ENCODE peak calls at places on chromosomes 13 and 19, in ten cellular contexts. J is suprapubic skin, S is tibial nerve, V is transverse colon, Y is esophagus muscularis mucosa, Z is stomach, N is H1, X is K562, P is sigmoid colon, C is GM12878. W is an unnamed sample. For H3K27me3, the result is how much of the 10 kb centered on the place peaks cover.

GRCh38 chr19:11378319-11379189 is 4.1 kb downstream of the SWSAP1 start:
- DNase-seq in J (no peak), S (no peak), V (peak), Y (no peak), Z (peak), N (no peak), X (peak), P (no peak), C (no peak), W (peak)

GRCh38 chr19:55265173-55265572 is 6.4 kb upstream of the PPP6R1 start:
- DNase-seq in J (no peak), S (no peak), V (no peak), Y (no peak), Z (no peak), N (no peak), X (no peak), P (no peak), C (no peak), W (no peak)

GRCh38 chr13:110538632-110539031 is 22.9 kb downstream of the RAB20 start:
- DNase-seq in J (no peak), S (no peak), V (peak), Y (no peak), Z (no peak), N (no peak), X (no peak), P (no peak), C (no peak), W (peak)

GRCh38 chr13:101545521-101545920 is 93.0 kb downstream of the ITGBL1 start:
- DNase-seq in J (no peak), S (no peak), V (no peak), Y (no peak), Z (no peak), N (no peak), X (no peak), P (no peak), C (no peak), W (no peak)

GRCh38 chr19:38733493-38734175 is 10.6 kb downstream of the CAPN12 start:
- DNase-seq in J (no peak), S (no peak), V (no peak), Y (no peak), Z (no peak), N (no peak), X (no peak), P (peak), C (no peak), W (no peak)

GRCh38 chr13:36979361-36980040 is 19.6 kb downstream of the ALG5 start:
- DNase-seq in J (no peak), S (no peak), V (no peak), Y (no peak), Z (no peak), N (no peak), X (no peak), P (no peak), C (no peak), W (no peak)

GRCh38 chr13:110638814-110639806 is 23.8 kb downstream of the NAXD start:
- DNase-seq in J (no peak), S (no peak), V (no peak), Y (no peak), Z (peak), N (no peak), X (no peak), P (no peak), C (no peak), W (no peak)

GRCh38 chr13:100809856-100810255 is 135.3 kb upstream of the TMTC4 start:
- DNase-seq in J (no peak), S (no peak), V (no peak), Y (no peak), Z (no peak), N (no peak), X (no peak), P (no peak), C (no peak), W (no peak)

GRCh38 chr19:6318772-6319171 is 14.6 kb downstream of the ACER1 start:
- DNase-seq in J (no peak), S (no peak), V (no peak), Y (no peak), Z (no peak), N (no peak), X (no peak), P (no peak), C (no peak), W (no peak)

GRCh38 chr13:48156466-48156865 is 61.6 kb upstream of the MED4 start:
- DNase-seq in J (peak), S (no peak), V (peak), Y (no peak), Z (peak), N (no peak), X (no peak), P (no peak), C (no peak), W (no peak)

GRCh38 chr19:27974082-27974513 is 1238.9 kb downstream of the UQCRFS1 start:
- DNase-seq in J (no peak), S (no peak), V (peak), Y (no peak), Z (peak), N (no peak), X (peak), P (no peak), C (peak), W (no peak)

GRCh38 chr19:21210037-21210621 is 68.3 kb downstream of the ZNF431 start:
- DNase-seq in J (no peak), S (no peak), V (no peak), Y (no peak), Z (no peak), N (no peak), X (no peak), P (no peak), C (no peak), W (no peak)

GRCh38 chr13:74838096-74838495 is 643.9 kb downstream of the TBC1D4 start:
- DNase-seq in J (no peak), S (no peak), V (no peak), Y (no peak), Z (no peak), N (no peak), X (no peak), P (no peak), C (no peak), W (no peak)

GRCh38 chr19:49579947-49580263 is 451 bp downstream of the NOSIP start:
- DNase-seq in J (no peak), S (no peak), V (no peak), Y (no peak), Z (no peak), N (no peak), X (peak), P (no peak), C (no peak), W (no peak)

GRCh38 chr19:18597809-18598660 is 8.6 kb downstream of the CRLF1 start:
- DNase-seq in J (no peak), S (no peak), V (no peak), Y (no peak), Z (no peak), N (no peak), X (no peak), P (no peak), C (no peak), W (no peak)

GRCh38 chr13:97506511-97506910 is 72.5 kb downstream of the RAP2A start:
- DNase-seq in J (no peak), S (no peak), V (no peak), Y (no peak), Z (no peak), N (no peak), X (no peak), P (no peak), C (no peak), W (no peak)

GRCh38 chr19:29568036-29568788 is 37.9 kb upstream of the POP4 start:
- DNase-seq in J (no peak), S (no peak), V (no peak), Y (no peak), Z (no peak), N (no peak), X (no peak), P (no peak), C (no peak), W (no peak)

GRCh38 chr19:7534531-7534980 is 961 bp upstream of the PNPLA6 start:
- DNase-seq in J (no peak), S (no peak), V (peak), Y (peak), Z (peak), N (peak), X (peak), P (peak), C (no peak), W (peak)

GRCh38 chr13:108787709-108788394 is 158.4 kb downstream of the MYO16 start:
- DNase-seq in J (no peak), S (no peak), V (no peak), Y (no peak), Z (no peak), N (no peak), X (no peak), P (no peak), C (no peak), W (no peak)

GRCh38 chr13:49329831-49330545 is 82.3 kb downstream of the CDADC1 start:
- DNase-seq in J (no peak), S (no peak), V (no peak), Y (no peak), Z (peak), N (no peak), X (no peak), P (no peak), C (no peak), W (peak)

GRCh38 chr13:88142653-88143052 is 471.5 kb downstream of the SLITRK5 start:
- DNase-seq in J (no peak), S (no peak), V (no peak), Y (no peak), Z (no peak), N (no peak), X (no peak), P (no peak), C (no peak), W (no peak)

GRCh38 chr13:114067886-114068722 is 64.3 kb downstream of the RASA3 start:
- DNase-seq in J (peak), S (peak), V (peak), Y (no peak), Z (no peak), N (no peak), X (no peak), P (peak), C (no peak), W (no peak)

GRCh38 chr19:47093841-47094240 is 19.7 kb downstream of the ZC3H4 start:
- DNase-seq in J (no peak), S (no peak), V (no peak), Y (no peak), Z (no peak), N (no peak), X (no peak), P (no peak), C (no peak), W (no peak)

DNA sequence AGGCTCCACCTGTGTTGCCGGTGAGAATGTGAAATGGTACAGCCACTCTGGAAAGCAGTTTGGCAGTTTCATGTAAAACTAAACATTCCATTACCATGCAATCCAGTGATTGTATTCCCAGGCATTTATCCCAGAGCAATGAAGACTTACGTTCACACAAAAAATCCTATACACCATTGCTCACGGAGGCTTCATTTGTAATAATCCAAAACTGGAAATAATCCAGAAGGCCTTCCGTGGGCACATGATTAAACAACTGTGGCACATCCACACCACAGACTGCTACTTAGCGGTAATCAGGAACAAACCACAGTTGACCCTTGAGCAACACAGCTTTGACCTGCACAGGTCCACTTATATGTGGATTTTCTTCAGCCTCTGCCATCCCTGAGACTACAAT is 339.7 kb downstream of the MTUS2 start:
- DNase-seq in J (no peak), S (no peak), V (no peak), Y (no peak), Z (no peak), N (no peak), X (no peak), P (no peak), C (no peak), W (no peak)
- TF ChIP-seq POLR2A in J (no peak), S (no peak), V (no peak), Y (no peak), Z (no peak), N (no peak), X (no peak), P (no peak), C (no peak), W (no peak)

GRCh38 chr19:51097796-51098195 is 10.4 kb downstream of the CTU1 start:
- DNase-seq in J (no peak), S (no peak), V (no peak), Y (no peak), Z (no peak), N (no peak), X (no peak), P (no peak), C (no peak), W (no peak)

GRCh38 chr19:51097166-51097736 is 11.0 kb downstream of the CTU1 start:
- DNase-seq in J (no peak), S (peak), V (peak), Y (no peak), Z (peak), N (no peak), X (peak), P (peak), C (no peak), W (peak)

GRCh38 chr19:51096473-51097165 is 11.6 kb downstream of the CTU1 start:
- DNase-seq in J (no peak), S (no peak), V (no peak), Y (no peak), Z (no peak), N (no peak), X (no peak), P (no peak), C (no peak), W (no peak)

GRCh38 chr19:51099070-51099382 is 9.2 kb downstream of the CTU1 start:
- DNase-seq in J (no peak), S (no peak), V (no peak), Y (no peak), Z (no peak), N (no peak), X (no peak), P (no peak), C (no peak), W (no peak)

GRCh38 chr19:51098366-51099069 is 9.7 kb downstream of the CTU1 start:
- DNase-seq in J (no peak), S (no peak), V (peak), Y (no peak), Z (no peak), N (no peak), X (no peak), P (peak), C (no peak), W (peak)
- TF ChIP-seq EP300 in J (no peak), S (no peak), V (no peak), Y (no peak), Z (no peak), N (no peak), X (no peak), P (no peak), C (no peak), W (no peak)

DNA sequence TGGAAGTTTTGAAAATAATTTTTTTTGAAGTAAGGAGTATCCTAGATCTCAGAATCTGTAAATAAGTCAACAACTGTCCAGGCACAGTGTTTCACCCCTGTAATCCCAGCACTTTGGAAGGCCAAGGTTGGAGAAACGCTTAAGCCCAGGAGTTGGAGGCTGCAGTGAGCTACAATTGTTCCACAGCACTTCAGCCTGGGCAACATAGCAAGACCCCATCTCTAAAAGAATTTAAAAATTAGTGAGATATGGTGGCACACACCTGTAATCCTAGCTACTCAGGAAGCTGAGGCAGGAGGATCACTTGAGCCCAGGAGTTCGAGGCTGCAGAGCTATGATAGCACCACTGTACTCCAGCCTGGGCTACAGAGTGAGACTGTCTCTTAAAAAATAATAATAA is 87.2 kb upstream of the ZNF507 start:
- DNase-seq in J (no peak), S (no peak), V (no peak), Y (peak), Z (no peak), N (no peak), X (no peak), P (no peak), C (no peak), W (no peak)
- H3K27me3 ChIP-seq in J (under half), S (under half), V (under half), Y (under half), Z (under half), N (under half), X (under half), P (under half), C (under half), W (under half)

GRCh38 chr13:20938302-20938701 is 35.8 kb upstream of the XPO4 start:
- DNase-seq in J (no peak), S (no peak), V (no peak), Y (no peak), Z (no peak), N (no peak), X (no peak), P (no peak), C (no peak), W (no peak)

GRCh38 chr13:20942938-20943518 is 40.5 kb upstream of the XPO4 start:
- DNase-seq in J (no peak), S (no peak), V (peak), Y (no peak), Z (no peak), N (no peak), X (no peak), P (no peak), C (no peak), W (no peak)

GRCh38 chr13:20940083-20940482 is 37.5 kb upstream of the XPO4 start:
- DNase-seq in J (no peak), S (no peak), V (no peak), Y (no peak), Z (no peak), N (no peak), X (no peak), P (no peak), C (no peak), W (no peak)

GRCh38 chr13:20943519-20944012 is 41.0 kb upstream of the XPO4 start:
- DNase-seq in J (peak), S (peak), V (peak), Y (peak), Z (peak), N (peak), X (peak), P (peak), C (no peak), W (peak)

GRCh38 chr13:20939662-20940061 is 37.1 kb upstream of the XPO4 start:
- DNase-seq in J (no peak), S (no peak), V (no peak), Y (no peak), Z (no peak), N (no peak), X (no peak), P (no peak), C (no peak), W (no peak)
- TF ChIP-seq POLR2A in J (no peak), S (no peak), V (no peak), Y (no peak), Z (no peak), N (no peak), X (no peak), P (no peak), C (no peak), W (no peak)

GRCh38 chr19:1825909-1826556 is 14.0 kb upstream of the ATP8B3 start:
- DNase-seq in J (no peak), S (peak), V (peak), Y (no peak), Z (peak), N (peak), X (peak), P (peak), C (no peak), W (peak)

GRCh38 chr19:1824252-1824622 is 12.2 kb upstream of the ATP8B3 start:
- DNase-seq in J (no peak), S (no peak), V (no peak), Y (no peak), Z (no peak), N (no peak), X (no peak), P (no peak), C (no peak), W (no peak)

GRCh38 chr19:1827566-1828278 is 15.6 kb upstream of the ATP8B3 start:
- DNase-seq in J (no peak), S (no peak), V (no peak), Y (no peak), Z (no peak), N (no peak), X (no peak), P (no peak), C (no peak), W (no peak)

GRCh38 chr19:1828279-1829238 is 16.5 kb upstream of the ATP8B3 start:
- DNase-seq in J (no peak), S (no peak), V (no peak), Y (no peak), Z (no peak), N (no peak), X (no peak), P (no peak), C (no peak), W (no peak)

GRCh38 chr19:1826557-1827521 is 14.8 kb upstream of the ATP8B3 start:
- DNase-seq in J (no peak), S (no peak), V (no peak), Y (no peak), Z (no peak), N (no peak), X (peak), P (no peak), C (no peak), W (peak)
- TF ChIP-seq EP300 in J (no peak), S (no peak), V (no peak), Y (no peak), Z (no peak), N (no peak), X (no peak), P (no peak), C (no peak), W (no peak)

GRCh38 chr13:44305216-44305615 is 68.4 kb upstream of the SERP2 start:
- DNase-seq in J (no peak), S (no peak), V (no peak), Y (no peak), Z (no peak), N (no peak), X (no peak), P (no peak), C (no peak), W (no peak)

GRCh38 chr13:44307255-44307654 is 66.4 kb upstream of the SERP2 start:
- DNase-seq in J (no peak), S (no peak), V (no peak), Y (no peak), Z (no peak), N (no peak), X (no peak), P (no peak), C (no peak), W (no peak)

GRCh38 chr13:44307844-44308243 is 65.8 kb upstream of the SERP2 start:
- DNase-seq in J (no peak), S (no peak), V (no peak), Y (no peak), Z (peak), N (no peak), X (no peak), P (no peak), C (no peak), W (no peak)

GRCh38 chr13:44305845-44306244 is 67.8 kb upstream of the SERP2 start:
- DNase-seq in J (no peak), S (no peak), V (no peak), Y (no peak), Z (peak), N (no peak), X (no peak), P (no peak), C (no peak), W (no peak)

DNA sequence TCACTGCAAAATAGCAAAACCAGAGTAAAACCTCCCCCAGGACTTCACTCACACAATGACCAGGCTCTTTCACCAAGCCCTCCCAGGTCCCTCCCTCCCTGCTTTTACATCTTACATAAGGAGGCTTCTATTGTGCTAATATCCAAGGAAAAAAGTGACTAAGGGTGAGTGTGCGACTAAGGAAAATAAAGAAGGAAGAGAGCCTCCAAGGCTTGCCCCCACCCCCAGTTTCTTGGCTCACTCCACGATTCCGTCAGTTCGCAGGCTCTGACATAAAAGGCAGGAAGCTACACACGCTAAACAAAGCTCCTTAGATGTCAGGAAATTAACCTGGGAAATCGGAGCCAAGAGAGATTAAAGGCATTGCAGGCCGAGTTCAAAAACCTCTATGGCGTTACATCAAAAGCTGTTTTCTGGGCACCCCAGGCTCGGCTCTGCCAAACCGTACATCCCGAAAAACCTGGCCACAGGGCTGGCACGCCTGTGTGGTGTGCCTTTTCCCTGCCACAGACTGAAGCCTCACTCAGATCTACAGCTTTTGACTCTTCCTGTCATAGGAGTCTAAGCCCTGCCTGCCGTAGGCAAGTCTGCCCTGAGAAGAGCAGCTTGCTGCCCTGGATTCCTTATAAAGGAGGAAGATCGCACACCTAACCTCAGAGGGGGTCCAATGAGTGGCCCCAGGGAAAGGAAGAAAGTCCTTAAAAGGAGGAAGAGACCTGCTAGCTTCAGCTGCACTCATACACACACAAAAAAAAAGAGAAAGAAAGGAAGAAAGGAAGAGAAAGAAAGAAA is 67.0 kb upstream of the SERP2 start:
- DNase-seq in J (no peak), S (peak), V (peak), Y (no peak), Z (peak), N (no peak), X (no peak), P (peak), C (no peak), W (peak)
- H3K27me3 ChIP-seq in J (under half), S (under half), V (under half), Y (under half), Z (under half), N (under half), X (under half), P (under half), C (under half), W (under half)